ENCODE peak calls at places on chromosomes 6 and 20, in six cellular contexts. Q is upper lobe of right lung; Z is CD8-positive, alpha-beta memory T cell; C is right cardiac atrium; H is endodermal cell; R is Panc1. D is an unnamed sample. For H3K9me3, the result is how much of the 10 kb centered on the place peaks cover.

GRCh38 chr6:101396552-101397173 is 3.2 kb downstream of the GRIK2 start:
- DNase-seq in R (no peak), Q (no peak), C (peak), Z (no peak), H (peak), D (no peak)

GRCh38 chr6:77740380-77740779 is 87.5 kb downstream of the MEI4 start:
- DNase-seq in Z (no peak), H (no peak), C (no peak), Q (no peak), R (peak), D (no peak)

GRCh38 chr6:5025911-5026819 is 22.3 kb upstream of the RPP40 start:
- DNase-seq in Q (peak), Z (no peak), R (no peak), H (peak), C (peak), D (no peak)

GRCh38 chr6:150076196-150076893 is 7.4 kb upstream of the ULBP3 start:
- DNase-seq in Q (no peak), R (no peak), C (no peak), Z (no peak), H (no peak), D (no peak)

GRCh38 chr6:85449388-85449817 is 480 bp upstream of the NT5E start:
- DNase-seq in R (no peak), Q (no peak), H (no peak), Z (peak), C (peak), D (no peak)

GRCh38 chr20:19404836-19405235 is 192.4 kb downstream of the SLC24A3 start:
- DNase-seq in Q (no peak), R (no peak), Z (no peak), C (no peak), H (no peak), D (no peak)

GRCh38 chr6:135935951-135936601 is 84.6 kb downstream of the PDE7B start:
- DNase-seq in H (no peak), Q (no peak), C (peak), Z (no peak), R (peak), D (no peak)

GRCh38 chr20:62518911-62519310 is 43.1 kb upstream of the GATA5 start:
- DNase-seq in R (no peak), C (no peak), Q (no peak), H (no peak), Z (no peak), D (no peak)

GRCh38 chr20:62860924-62861691 is 514 bp downstream of the TCFL5 start:
- DNase-seq in Z (peak), C (no peak), Q (peak), H (peak), R (no peak), D (peak)

GRCh38 chr6:11770546-11771466 is 7.8 kb downstream of the ADTRP start:
- DNase-seq in R (no peak), H (peak), Q (peak), C (peak), Z (no peak), D (no peak)

GRCh38 chr6:110756817-110757216 is 58.5 kb downstream of the CDK19 start:
- DNase-seq in C (no peak), R (no peak), Q (no peak), H (no peak), Z (no peak), D (no peak)

GRCh38 chr6:19943042-19943441 is 105.9 kb downstream of the ID4 start:
- DNase-seq in Q (no peak), R (no peak), H (no peak), Z (no peak), C (no peak), D (no peak)

GRCh38 chr6:3139090-3139903 is 18.0 kb downstream of the TUBB2A start:
- DNase-seq in R (no peak), C (peak), H (no peak), Z (no peak), Q (peak), D (no peak)

GRCh38 chr6:42820509-42821340 is 38.9 kb downstream of the BICRAL start:
- DNase-seq in R (no peak), C (peak), H (no peak), Z (no peak), Q (no peak), D (no peak)

GRCh38 chr20:51525241-51526104 is 17.0 kb downstream of the NFATC2 start:
- DNase-seq in C (peak), R (no peak), Z (peak), H (no peak), Q (no peak), D (no peak)

GRCh38 chr6:19838442-19839236 is 1.5 kb downstream of the ID4 start:
- DNase-seq in Z (no peak), R (no peak), H (peak), Q (peak), C (peak), D (no peak)

GRCh38 chr6:98118357-98119045 is 715.9 kb upstream of the POU3F2 start:
- DNase-seq in H (no peak), Z (no peak), R (no peak), Q (no peak), C (no peak), D (no peak)

GRCh38 chr6:46421939-46422338 is 69.3 kb downstream of the RCAN2 start:
- DNase-seq in C (no peak), R (no peak), H (peak), Z (no peak), Q (no peak), D (no peak)

GRCh38 chr20:50491926-50492634 is 18.1 kb upstream of the PTPN1 start:
- DNase-seq in C (peak), Z (no peak), Q (no peak), R (no peak), H (no peak), D (no peak)

GRCh38 chr20:62321521-62321948 is 18.7 kb downstream of the ADRM1 start:
- DNase-seq in Q (no peak), Z (no peak), C (no peak), H (peak), R (no peak), D (no peak)

GRCh38 chr20:50343125-50343489 is 152.5 kb downstream of the CEBPB start:
- DNase-seq in Z (no peak), H (no peak), Q (no peak), C (no peak), R (no peak), D (no peak)

GRCh38 chr20:55947701-55948100 is 57.6 kb downstream of the CBLN4 start:
- DNase-seq in R (no peak), H (no peak), Z (no peak), C (no peak), Q (no peak), D (no peak)

GRCh38 chr20:55953201-55953600 is 52.1 kb downstream of the CBLN4 start:
- DNase-seq in R (no peak), H (no peak), Z (no peak), Q (no peak), C (no peak), D (no peak)
- H3K9me3 ChIP-seq in R (under half), H (half or more), Z (under half), Q (under half), C (under half), D (under half)

DNA sequence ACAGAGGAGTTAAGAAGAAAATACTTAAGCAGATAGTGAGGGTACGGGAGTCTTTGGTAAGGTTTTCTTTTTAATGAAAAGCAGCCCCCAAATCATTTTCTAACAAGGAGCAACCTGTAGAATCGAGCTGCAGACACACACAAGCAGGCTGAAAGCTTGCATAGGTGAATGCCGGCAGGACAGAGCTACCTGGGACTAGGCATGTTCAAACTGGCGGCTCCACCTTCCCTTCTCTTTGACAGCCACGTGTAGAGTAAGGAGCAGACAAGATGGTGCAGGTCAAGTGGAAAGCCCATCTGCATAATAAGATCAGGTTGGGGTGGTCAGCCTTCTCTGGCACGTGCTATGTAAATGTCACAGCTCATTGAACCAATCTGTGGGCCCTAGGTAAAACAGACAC is 1292.4 kb downstream of the EPHA7 start:
- DNase-seq in Q (no peak), Z (no peak), C (no peak), R (no peak), H (peak), D (no peak)
- H3K27ac ChIP-seq in Q (no peak), Z (no peak), C (no peak), R (no peak), H (no peak), D (no peak)

DNA sequence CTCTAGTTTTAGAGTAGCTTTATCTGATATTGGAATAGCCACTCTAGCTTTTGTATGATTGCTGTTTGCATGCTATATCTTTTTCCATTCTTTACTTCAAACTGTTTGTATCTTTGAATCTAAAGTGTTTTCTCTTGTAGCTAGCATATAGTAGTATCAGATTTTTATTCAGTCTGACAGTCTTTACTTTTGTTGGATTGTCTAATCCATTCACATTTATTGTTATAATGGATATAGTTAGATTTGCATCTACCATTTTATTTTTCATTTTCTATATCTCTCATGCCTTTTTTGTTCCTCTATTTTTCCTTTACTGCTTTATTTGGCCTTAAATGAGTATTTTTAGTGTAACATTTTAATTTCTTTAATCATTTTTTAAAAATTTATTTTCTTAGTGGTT is 52.1 kb downstream of the PHACTR3 start:
- DNase-seq in Z (no peak), C (no peak), H (no peak), R (no peak), Q (no peak), D (no peak)
- H3K9me3 ChIP-seq in Z (under half), C (under half), H (half or more), R (under half), Q (under half), D (under half)

DNA sequence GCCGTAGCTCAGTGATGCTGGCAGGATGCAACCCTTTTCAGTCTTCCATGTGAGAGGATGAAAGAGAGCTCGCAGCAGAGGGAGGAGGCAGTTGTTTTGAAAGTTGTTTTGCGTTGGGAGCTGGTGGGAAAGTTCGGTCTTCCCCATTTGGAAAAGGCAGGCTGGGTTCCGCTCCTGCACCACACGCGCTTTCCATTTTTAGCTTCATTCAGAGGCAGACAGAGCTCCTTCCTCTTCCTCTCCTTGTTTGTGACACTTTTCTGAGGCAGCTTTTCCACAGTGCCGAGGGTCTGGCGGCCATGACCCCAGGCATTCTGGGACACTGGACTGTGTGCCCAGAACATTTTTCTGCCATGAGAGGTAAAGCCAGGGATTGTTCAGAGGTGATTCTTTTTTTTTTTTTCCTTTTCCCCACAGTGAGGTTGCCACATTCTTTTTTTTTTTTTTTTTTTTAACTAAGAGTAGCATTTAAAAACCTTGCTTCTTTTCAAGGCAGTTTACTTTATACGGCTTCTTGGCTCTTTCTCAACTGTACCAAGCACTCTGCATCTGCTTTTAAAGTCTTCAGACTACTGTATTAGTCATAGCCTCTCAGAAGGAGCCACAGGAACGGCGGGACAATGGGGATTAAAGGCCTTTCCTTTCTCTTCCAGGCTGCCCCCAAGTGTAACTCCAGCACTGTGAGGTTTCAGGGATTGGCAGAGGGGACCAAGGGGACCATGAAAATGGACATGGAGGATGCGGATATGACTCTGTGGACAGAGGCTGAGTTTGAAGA is 1.6 kb downstream of the PRDM1 start:
- DNase-seq in Z (no peak), C (no peak), H (peak), R (no peak), Q (no peak), D (no peak)
- H3K27ac ChIP-seq in Z (no peak), C (peak), H (no peak), R (peak), Q (peak), D (no peak)

GRCh38 chr20:49286689-49287551 is 9.1 kb upstream of the ZNFX1 start:
- DNase-seq in R (no peak), Q (no peak), C (no peak), H (peak), Z (no peak), D (no peak)

GRCh38 chr20:49284818-49285217 is 7.0 kb upstream of the ZNFX1 start:
- DNase-seq in R (no peak), H (no peak), Q (no peak), Z (no peak), C (no peak), D (no peak)

GRCh38 chr20:49285233-49285668 is 7.4 kb upstream of the ZNFX1 start:
- DNase-seq in C (no peak), H (peak), Z (no peak), Q (no peak), R (no peak), D (no peak)

GRCh38 chr20:49287555-49288249 is 9.8 kb upstream of the ZNFX1 start:
- DNase-seq in C (no peak), Z (no peak), R (no peak), H (peak), Q (no peak), D (no peak)

DNA sequence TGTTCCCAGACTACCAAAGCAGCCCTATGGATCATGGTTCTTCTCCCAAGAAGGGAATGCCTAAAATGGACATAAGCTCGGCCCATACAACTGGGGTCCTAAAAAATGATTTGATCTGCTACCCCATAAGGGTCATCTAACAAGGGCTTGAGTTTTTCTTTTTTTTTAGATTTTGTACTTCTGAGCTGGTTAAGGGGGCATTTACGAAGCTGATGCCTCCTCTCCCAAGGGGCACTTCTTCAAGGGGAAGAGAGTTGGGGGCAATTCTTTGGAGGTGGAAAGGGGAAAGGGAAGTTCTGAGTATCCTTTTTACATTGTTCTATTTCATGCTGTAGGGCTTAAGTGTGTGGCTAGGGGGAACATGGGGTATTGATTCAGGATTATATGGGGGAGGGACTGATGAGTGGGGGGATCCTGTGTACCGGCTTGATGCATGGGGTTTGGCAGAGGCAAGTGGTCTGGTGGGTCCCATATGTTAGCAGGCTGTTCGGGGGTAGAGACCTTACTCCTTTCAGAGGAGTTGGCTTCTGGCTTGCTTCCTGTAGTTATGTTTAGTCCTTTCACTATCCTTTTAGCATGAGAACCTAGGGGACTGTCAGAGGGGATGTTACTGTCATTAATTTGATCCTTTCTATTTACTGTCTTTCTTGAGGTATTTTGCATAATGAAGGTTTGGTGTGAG is 8.1 kb upstream of the ZNFX1 start:
- DNase-seq in Z (no peak), C (no peak), H (peak), R (no peak), Q (no peak), D (no peak)
- H3K9me3 ChIP-seq in Z (half or more), C (under half), H (under half), R (under half), Q (under half), D (half or more)

GRCh38 chr6:31194271-31194834 is 23.9 kb upstream of the POU5F1 start:
- DNase-seq in R (no peak), Z (no peak), Q (no peak), C (no peak), H (no peak), D (no peak)
- H3K27ac ChIP-seq in R (no peak), Z (no peak), Q (peak), C (no peak), H (no peak), D (no peak)

DNA sequence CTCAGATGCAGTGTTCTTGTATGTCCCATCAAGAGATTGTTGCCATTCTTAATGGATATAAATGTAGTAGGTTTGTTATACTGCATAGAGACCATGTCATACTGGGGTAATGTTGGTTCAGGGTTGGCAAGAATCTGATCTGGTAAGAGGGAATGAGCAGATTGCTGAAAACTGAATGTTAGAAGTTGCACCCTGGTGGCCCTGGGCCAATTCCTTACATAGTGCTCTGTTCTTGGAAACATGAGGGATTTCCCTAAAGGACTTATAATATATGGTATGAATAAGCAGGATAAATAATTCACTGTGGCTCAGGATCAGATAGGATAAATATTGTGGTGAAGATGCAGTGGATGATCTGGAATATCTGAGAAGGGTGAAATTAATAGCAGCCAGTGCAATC is 70.2 kb downstream of the ANKS1A start:
- DNase-seq in H (no peak), Z (no peak), C (no peak), R (no peak), Q (no peak), D (no peak)
- H3K9me3 ChIP-seq in H (under half), Z (under half), C (under half), R (under half), Q (under half), D (under half)

D was measured in CD4-positive, alpha-beta T cell.